ENCODE peak calls at places on chromosomes 2 and 18, in seven cellular contexts. D is Calu3, R is H54, J is lower leg skin, O is HFFc6, L is T-helper 9 cell, A is BJ. T is an unnamed sample.

GRCh38 chr2:68352651-68353386 is 12.3 kb upstream of the PLEK start:
- DNase-seq in D (no peak), R (no peak), J (no peak), O (no peak), L (no peak), A (no peak), T (no peak)

GRCh38 chr2:134739879-134740301 is 21.1 kb upstream of the TMEM163 start:
- DNase-seq in D (no peak), R (no peak), J (no peak), O (peak), L (no peak), A (no peak), T (peak)

GRCh38 chr2:149715005-149715592 is 127.5 kb upstream of the MMADHC start:
- DNase-seq in D (peak), R (peak), J (no peak), O (peak), L (no peak), A (no peak), T (no peak)

GRCh38 chr2:144674071-144674470 is 154.2 kb upstream of the ZEB2 start:
- DNase-seq in D (no peak), R (no peak), J (no peak), O (no peak), L (no peak), A (no peak), T (no peak)

GRCh38 chr2:160349306-160349705 is 144.3 kb downstream of the RBMS1 start:
- DNase-seq in D (no peak), R (no peak), J (no peak), O (peak), L (no peak), A (no peak), T (no peak)

GRCh38 chr2:231029563-231029962 is 7.8 kb upstream of the C2orf72 start:
- DNase-seq in D (no peak), R (no peak), J (no peak), O (no peak), L (no peak), A (no peak), T (no peak)

GRCh38 chr2:11819235-11819729 is 72.8 kb downstream of the LPIN1 start:
- DNase-seq in D (no peak), R (no peak), J (no peak), O (no peak), L (no peak), A (no peak), T (no peak)

GRCh38 chr2:241763551-241764271 is 12.9 kb upstream of the GAL3ST2 start:
- DNase-seq in D (no peak), R (no peak), J (peak), O (no peak), L (no peak), A (no peak), T (no peak)

GRCh38 chr18:48348739-48349138 is 60.4 kb downstream of the ZBTB7C start:
- DNase-seq in D (no peak), R (no peak), J (peak), O (no peak), L (no peak), A (no peak), T (no peak)

GRCh38 chr2:20186078-20186854 is 38.7 kb downstream of the SDC1 start:
- DNase-seq in D (peak), R (peak), J (no peak), O (peak), L (no peak), A (no peak), T (peak)

GRCh38 chr2:172230783-172231446 is 128.2 kb upstream of the DLX2 start:
- DNase-seq in D (no peak), R (peak), J (peak), O (no peak), L (no peak), A (no peak), T (no peak)

GRCh38 chr2:3626817-3627499 is 31.0 kb upstream of the ALLC start:
- DNase-seq in D (no peak), R (no peak), J (peak), O (no peak), L (no peak), A (no peak), T (no peak)

GRCh38 chr18:58632557-58632956 is 3.7 kb upstream of the ALPK2 start:
- DNase-seq in D (no peak), R (no peak), J (no peak), O (no peak), L (no peak), A (no peak), T (no peak)

GRCh38 chr2:195575879-195576391 is 81.1 kb upstream of the SLC39A10 start:
- DNase-seq in D (peak), R (peak), J (no peak), O (peak), L (no peak), A (peak), T (no peak)

GRCh38 chr2:223585691-223586090 is 16.5 kb downstream of the SCG2 start:
- DNase-seq in D (peak), R (no peak), J (no peak), O (peak), L (no peak), A (no peak), T (no peak)